ENCODE peak calls at places on chromosomes 12 and 14, in ten cellular contexts. One of them, this sample, is unnamed. For H3K9me3 and H3K4me1, the result is how much of the 10 kb centered on the place peaks cover.

GRCh38 chr12:87801860-87802720 is 227.1 kb downstream of the C12orf50 start:
- DNase-seq in right lobe of liver: no peak
- DNase-seq in PC-9: no peak
- DNase-seq in vagina: no peak
- DNase-seq in SK-N-SH: no peak
- DNase-seq in pancreas: no peak
- DNase-seq in GM12878: no peak
- DNase-seq in A549: peak
- DNase-seq in sigmoid colon: no peak
- DNase-seq in heart right ventricle: no peak
- DNase-seq in this sample: no peak

GRCh38 chr14:99687284-99688209 is 3.4 kb downstream of the CYP46A1 start:
- DNase-seq in right lobe of liver: no peak
- DNase-seq in PC-9: peak
- DNase-seq in vagina: peak
- DNase-seq in SK-N-SH: no peak
- DNase-seq in pancreas: peak
- DNase-seq in GM12878: no peak
- DNase-seq in A549: no peak
- DNase-seq in sigmoid colon: peak
- DNase-seq in heart right ventricle: no peak
- DNase-seq in this sample: peak

GRCh38 chr14:80942158-80942738 is 710 bp upstream of the CEP128 start:
- DNase-seq in right lobe of liver: no peak
- DNase-seq in PC-9: no peak
- DNase-seq in vagina: no peak
- DNase-seq in SK-N-SH: no peak
- DNase-seq in pancreas: no peak
- DNase-seq in GM12878: no peak
- DNase-seq in A549: no peak
- DNase-seq in sigmoid colon: no peak
- DNase-seq in heart right ventricle: no peak
- DNase-seq in this sample: no peak

GRCh38 chr14:34098045-34098984 is 147.4 kb upstream of the EGLN3 start:
- DNase-seq in right lobe of liver: peak
- DNase-seq in PC-9: peak
- DNase-seq in vagina: no peak
- DNase-seq in SK-N-SH: peak
- DNase-seq in pancreas: no peak
- DNase-seq in GM12878: peak
- DNase-seq in A549: peak
- DNase-seq in sigmoid colon: no peak
- DNase-seq in heart right ventricle: peak
- DNase-seq in this sample: peak

GRCh38 chr12:57767876-57768275 is 998 bp upstream of the CYP27B1 start:
- DNase-seq in right lobe of liver: no peak
- DNase-seq in PC-9: no peak
- DNase-seq in vagina: no peak
- DNase-seq in SK-N-SH: no peak
- DNase-seq in pancreas: no peak
- DNase-seq in GM12878: no peak
- DNase-seq in A549: no peak
- DNase-seq in sigmoid colon: no peak
- DNase-seq in heart right ventricle: no peak
- DNase-seq in this sample: no peak

GRCh38 chr14:94593376-94593748 is 12.1 kb downstream of the SERPINA5 start:
- DNase-seq in right lobe of liver: no peak
- DNase-seq in PC-9: no peak
- DNase-seq in vagina: no peak
- DNase-seq in SK-N-SH: no peak
- DNase-seq in pancreas: no peak
- DNase-seq in GM12878: no peak
- DNase-seq in A549: no peak
- DNase-seq in sigmoid colon: no peak
- DNase-seq in heart right ventricle: no peak
- DNase-seq in this sample: no peak

GRCh38 chr12:51012570-51013236 is 13.5 kb downstream of the SLC11A2 start:
- DNase-seq in right lobe of liver: no peak
- DNase-seq in PC-9: no peak
- DNase-seq in vagina: no peak
- DNase-seq in SK-N-SH: no peak
- DNase-seq in pancreas: no peak
- DNase-seq in GM12878: no peak
- DNase-seq in A549: no peak
- DNase-seq in sigmoid colon: no peak
- DNase-seq in heart right ventricle: no peak
- DNase-seq in this sample: no peak

GRCh38 chr12:113794774-113795173 is 171.4 kb downstream of the RBM19 start:
- DNase-seq in right lobe of liver: no peak
- DNase-seq in PC-9: no peak
- DNase-seq in vagina: no peak
- DNase-seq in SK-N-SH: no peak
- DNase-seq in pancreas: no peak
- DNase-seq in GM12878: no peak
- DNase-seq in A549: no peak
- DNase-seq in sigmoid colon: no peak
- DNase-seq in heart right ventricle: no peak
- DNase-seq in this sample: no peak

GRCh38 chr14:102928412-102929348 is 6.2 kb downstream of the AMN start:
- DNase-seq in right lobe of liver: peak
- DNase-seq in PC-9: peak
- DNase-seq in vagina: no peak
- DNase-seq in SK-N-SH: no peak
- DNase-seq in pancreas: no peak
- DNase-seq in GM12878: no peak
- DNase-seq in A549: no peak
- DNase-seq in sigmoid colon: no peak
- DNase-seq in heart right ventricle: peak
- DNase-seq in this sample: peak

GRCh38 chr12:101859664-101860607 is 17.4 kb upstream of the DRAM1 start:
- DNase-seq in right lobe of liver: no peak
- DNase-seq in PC-9: no peak
- DNase-seq in vagina: no peak
- DNase-seq in SK-N-SH: no peak
- DNase-seq in pancreas: no peak
- DNase-seq in GM12878: no peak
- DNase-seq in A549: no peak
- DNase-seq in sigmoid colon: no peak
- DNase-seq in heart right ventricle: no peak
- DNase-seq in this sample: no peak

GRCh38 chr12:26890784-26891183 is 47.0 kb downstream of the INTS13 start:
- DNase-seq in right lobe of liver: no peak
- DNase-seq in PC-9: no peak
- DNase-seq in vagina: no peak
- DNase-seq in SK-N-SH: no peak
- DNase-seq in pancreas: no peak
- DNase-seq in GM12878: no peak
- DNase-seq in A549: no peak
- DNase-seq in sigmoid colon: no peak
- DNase-seq in heart right ventricle: no peak
- DNase-seq in this sample: no peak

GRCh38 chr12:96274331-96274730 is 80.2 kb downstream of the ELK3 start:
- DNase-seq in right lobe of liver: no peak
- DNase-seq in PC-9: no peak
- DNase-seq in vagina: no peak
- DNase-seq in SK-N-SH: no peak
- DNase-seq in pancreas: no peak
- DNase-seq in GM12878: no peak
- DNase-seq in A549: no peak
- DNase-seq in sigmoid colon: no peak
- DNase-seq in heart right ventricle: no peak
- DNase-seq in this sample: no peak

GRCh38 chr12:26134540-26134939 is 9.7 kb upstream of the BHLHE41 start:
- DNase-seq in right lobe of liver: no peak
- DNase-seq in PC-9: no peak
- DNase-seq in vagina: no peak
- DNase-seq in SK-N-SH: no peak
- DNase-seq in pancreas: no peak
- DNase-seq in GM12878: no peak
- DNase-seq in A549: no peak
- DNase-seq in sigmoid colon: no peak
- DNase-seq in heart right ventricle: no peak
- DNase-seq in this sample: no peak

GRCh38 chr12:117313906-117314305 is 47.5 kb downstream of the NOS1 start:
- DNase-seq in right lobe of liver: no peak
- DNase-seq in PC-9: no peak
- DNase-seq in vagina: no peak
- DNase-seq in SK-N-SH: no peak
- DNase-seq in pancreas: no peak
- DNase-seq in GM12878: no peak
- DNase-seq in A549: no peak
- DNase-seq in sigmoid colon: no peak
- DNase-seq in heart right ventricle: no peak
- DNase-seq in this sample: no peak

GRCh38 chr14:101853455-101854018 is 92.0 kb downstream of the PPP2R5C start:
- DNase-seq in right lobe of liver: no peak
- DNase-seq in PC-9: no peak
- DNase-seq in vagina: no peak
- DNase-seq in SK-N-SH: no peak
- DNase-seq in pancreas: no peak
- DNase-seq in GM12878: no peak
- DNase-seq in A549: no peak
- DNase-seq in sigmoid colon: no peak
- DNase-seq in heart right ventricle: no peak
- DNase-seq in this sample: no peak

GRCh38 chr12:9798008-9798619 is 29.2 kb upstream of the KLRF1 start:
- DNase-seq in right lobe of liver: no peak
- DNase-seq in PC-9: peak
- DNase-seq in vagina: no peak
- DNase-seq in SK-N-SH: no peak
- DNase-seq in pancreas: no peak
- DNase-seq in GM12878: peak
- DNase-seq in A549: peak
- DNase-seq in sigmoid colon: no peak
- DNase-seq in heart right ventricle: no peak
- DNase-seq in this sample: peak

GRCh38 chr14:80959448-80960006 is 4.1 kb downstream of the TSHR start:
- DNase-seq in right lobe of liver: no peak
- DNase-seq in PC-9: no peak
- DNase-seq in vagina: no peak
- DNase-seq in SK-N-SH: no peak
- DNase-seq in pancreas: no peak
- DNase-seq in GM12878: peak
- DNase-seq in A549: no peak
- DNase-seq in sigmoid colon: no peak
- DNase-seq in heart right ventricle: no peak
- DNase-seq in this sample: peak

GRCh38 chr14:106491851-106492250 is 965.5 kb downstream of the TMEM121 start:
- DNase-seq in right lobe of liver: no peak
- DNase-seq in PC-9: peak
- DNase-seq in vagina: no peak
- DNase-seq in SK-N-SH: no peak
- DNase-seq in pancreas: no peak
- DNase-seq in GM12878: no peak
- DNase-seq in A549: peak
- DNase-seq in sigmoid colon: no peak
- DNase-seq in heart right ventricle: no peak
- DNase-seq in this sample: no peak

GRCh38 chr12:38118632-38119031 is 197.9 kb upstream of the ALG10B start:
- DNase-seq in right lobe of liver: no peak
- DNase-seq in PC-9: no peak
- DNase-seq in vagina: peak
- DNase-seq in SK-N-SH: no peak
- DNase-seq in pancreas: no peak
- DNase-seq in GM12878: no peak
- DNase-seq in A549: no peak
- DNase-seq in sigmoid colon: no peak
- DNase-seq in heart right ventricle: no peak
- DNase-seq in this sample: no peak
- H3K9me3 ChIP-seq in right lobe of liver: under half
- H3K9me3 ChIP-seq in PC-9: under half
- H3K9me3 ChIP-seq in vagina: under half
- H3K9me3 ChIP-seq in SK-N-SH: under half
- H3K9me3 ChIP-seq in pancreas: under half
- H3K9me3 ChIP-seq in GM12878: under half
- H3K9me3 ChIP-seq in A549: under half
- H3K9me3 ChIP-seq in sigmoid colon: under half
- H3K9me3 ChIP-seq in heart right ventricle: under half
- H3K9me3 ChIP-seq in this sample: under half

DNA sequence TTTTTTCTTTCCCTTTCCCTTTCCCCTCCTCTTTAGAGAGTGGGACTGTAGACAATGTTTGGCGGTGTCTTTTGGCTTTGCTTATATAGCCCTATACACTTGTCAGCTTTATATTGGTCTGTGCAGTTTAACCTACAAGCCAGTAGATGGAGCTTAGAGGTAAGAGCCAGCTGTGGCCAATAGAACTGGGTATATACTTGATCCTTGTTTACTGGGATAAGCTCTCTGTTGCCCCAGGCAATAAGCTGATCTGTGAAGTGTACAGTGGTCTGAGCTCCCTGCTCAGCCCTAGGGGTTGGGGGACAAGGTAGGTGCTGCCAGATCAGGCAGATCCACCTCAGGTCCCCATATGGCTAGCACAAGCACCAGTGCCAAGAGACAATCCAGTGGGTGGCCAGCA is 434.1 kb downstream of the NOVA1 start:
- DNase-seq in right lobe of liver: no peak
- DNase-seq in PC-9: no peak
- DNase-seq in vagina: no peak
- DNase-seq in SK-N-SH: no peak
- DNase-seq in pancreas: no peak
- DNase-seq in GM12878: no peak
- DNase-seq in A549: peak
- DNase-seq in sigmoid colon: no peak
- DNase-seq in heart right ventricle: no peak
- DNase-seq in this sample: no peak
- TF ChIP-seq CTCF in right lobe of liver: no peak
- TF ChIP-seq CTCF in PC-9: peak
- TF ChIP-seq CTCF in vagina: no peak
- TF ChIP-seq CTCF in SK-N-SH: peak
- TF ChIP-seq CTCF in pancreas: no peak
- TF ChIP-seq CTCF in GM12878: no peak
- TF ChIP-seq CTCF in A549: no peak
- TF ChIP-seq CTCF in sigmoid colon: no peak
- TF ChIP-seq CTCF in heart right ventricle: peak
- TF ChIP-seq CTCF in this sample: no peak

DNA sequence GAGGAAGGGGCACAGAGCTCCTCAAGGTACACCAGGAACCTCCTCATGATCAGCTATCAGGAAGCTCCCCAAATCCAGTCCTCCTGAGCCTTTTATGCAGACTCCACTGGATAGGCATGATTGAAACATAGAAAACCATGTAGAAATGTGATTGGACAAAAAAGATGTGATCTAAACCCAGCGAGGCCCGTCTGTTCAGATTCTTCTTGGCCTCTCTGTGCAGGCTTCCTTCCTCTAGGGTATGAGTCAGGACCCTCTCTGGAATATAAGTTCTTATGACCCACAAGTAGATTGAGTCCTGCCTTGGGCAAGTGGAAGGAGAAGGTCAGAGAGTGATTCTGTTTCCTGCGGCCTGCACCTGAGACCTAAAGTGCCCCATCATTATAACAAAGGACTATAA is 166.3 kb downstream of the PHLDA1 start:
- DNase-seq in right lobe of liver: no peak
- DNase-seq in PC-9: no peak
- DNase-seq in vagina: no peak
- DNase-seq in SK-N-SH: no peak
- DNase-seq in pancreas: no peak
- DNase-seq in GM12878: no peak
- DNase-seq in A549: no peak
- DNase-seq in sigmoid colon: no peak
- DNase-seq in heart right ventricle: no peak
- DNase-seq in this sample: no peak
- H3K4me1 ChIP-seq in right lobe of liver: under half
- H3K4me1 ChIP-seq in PC-9: under half
- H3K4me1 ChIP-seq in vagina: under half
- H3K4me1 ChIP-seq in SK-N-SH: under half
- H3K4me1 ChIP-seq in pancreas: under half
- H3K4me1 ChIP-seq in GM12878: under half
- H3K4me1 ChIP-seq in A549: under half
- H3K4me1 ChIP-seq in sigmoid colon: under half
- H3K4me1 ChIP-seq in heart right ventricle: under half
- H3K4me1 ChIP-seq in this sample: under half

GRCh38 chr14:65495196-65495595 is 82.7 kb downstream of the FUT8 start:
- DNase-seq in right lobe of liver: no peak
- DNase-seq in PC-9: no peak
- DNase-seq in vagina: no peak
- DNase-seq in SK-N-SH: no peak
- DNase-seq in pancreas: no peak
- DNase-seq in GM12878: no peak
- DNase-seq in A549: no peak
- DNase-seq in sigmoid colon: no peak
- DNase-seq in heart right ventricle: no peak
- DNase-seq in this sample: no peak
- H3K9me3 ChIP-seq in right lobe of liver: under half
- H3K9me3 ChIP-seq in PC-9: under half
- H3K9me3 ChIP-seq in vagina: under half
- H3K9me3 ChIP-seq in SK-N-SH: under half
- H3K9me3 ChIP-seq in pancreas: under half
- H3K9me3 ChIP-seq in GM12878: under half
- H3K9me3 ChIP-seq in A549: under half
- H3K9me3 ChIP-seq in sigmoid colon: under half
- H3K9me3 ChIP-seq in heart right ventricle: under half
- H3K9me3 ChIP-seq in this sample: under half